ENCODE peak calls at places on chromosomes 6 and 20, in ten cellular contexts. C, F, E, A, R, V, D, L, N and P are unnamed samples.
A peak's percentile ranks its signal among the peaks of the same experiment; 100 is the strongest.

GRCh38 chr6:37507082-37507481 is 7.4 kb upstream of the CCDC167 start:
- DNase-seq in C (no peak), F (no peak), E (no peak), A (no peak), R (no peak), V (no peak), D (no peak), L (no peak), N (no peak), P (no peak)

GRCh38 chr6:54060286-54060685 is 51.0 kb upstream of the MLIP start:
- DNase-seq in C (no peak), F (no peak), E (no peak), A (no peak), R (peak; percentile 47), V (no peak), D (no peak), L (no peak), N (no peak), P (no peak)

GRCh38 chr20:63017076-63017825 is 10.5 kb upstream of the BHLHE23 start:
- DNase-seq in C (peak; percentile 42), F (no peak), E (no peak), A (no peak), R (no peak), V (no peak), D (no peak), L (no peak), N (no peak), P (no peak)

GRCh38 chr20:33539129-33539528 is 49.2 kb downstream of the CBFA2T2 start:
- DNase-seq in C (no peak), F (no peak), E (no peak), A (no peak), R (no peak), V (no peak), D (no peak), L (no peak), N (no peak), P (no peak)

GRCh38 chr20:11252447-11252846 is 578.6 kb upstream of the JAG1 start:
- DNase-seq in C (no peak), F (no peak), E (no peak), A (no peak), R (no peak), V (no peak), D (no peak), L (no peak), N (no peak), P (no peak)

GRCh38 chr6:106631356-106631755 is 2.0 kb downstream of the QRSL1 start:
- DNase-seq in C (no peak), F (no peak), E (no peak), A (no peak), R (peak; percentile 36), V (no peak), D (no peak), L (no peak), N (no peak), P (peak; percentile 10)

GRCh38 chr20:53621482-53622246 is 28.0 kb upstream of the ZNF217 start:
- DNase-seq in C (no peak), F (peak; percentile 55), E (peak; percentile 65), A (peak; percentile 80), R (peak; percentile 91), V (peak; percentile 65), D (no peak), L (no peak), N (peak; percentile 50), P (peak; percentile 62)

GRCh38 chr20:5890773-5891441 is 59.4 kb downstream of the TRMT6 start:
- DNase-seq in C (no peak), F (peak; percentile 27), E (no peak), A (no peak), R (no peak), V (no peak), D (no peak), L (no peak), N (no peak), P (peak; percentile 15)

GRCh38 chr6:36980876-36981619 is 4.9 kb downstream of the MTCH1 start:
- DNase-seq in C (no peak), F (no peak), E (no peak), A (no peak), R (peak; percentile 19), V (no peak), D (no peak), L (no peak), N (no peak), P (no peak)

GRCh38 chr6:18327621-18328548 is 59.3 kb upstream of the RNF144B start:
- DNase-seq in C (no peak), F (peak; percentile 17), E (peak; percentile 39), A (no peak), R (no peak), V (peak; percentile 29), D (no peak), L (no peak), N (no peak), P (no peak)
- H3K4me3 ChIP-seq in C (no peak overlapping the region), F (no peak overlapping the region), E (no peak overlapping the region), A (no peak overlapping the region), R (no peak overlapping the region), V (no peak overlapping the region), D (no peak overlapping the region), L (no peak overlapping the region), N (no peak overlapping the region), P (no peak overlapping the region)

GRCh38 chr6:21398741-21399140 is 194.8 kb upstream of the SOX4 start:
- DNase-seq in C (no peak), F (no peak), E (no peak), A (no peak), R (no peak), V (no peak), D (no peak), L (no peak), N (no peak), P (no peak)

GRCh38 chr6:21392177-21392576 is 201.4 kb upstream of the SOX4 start:
- DNase-seq in C (no peak), F (no peak), E (no peak), A (no peak), R (no peak), V (no peak), D (no peak), L (no peak), N (no peak), P (no peak)

GRCh38 chr6:21396313-21396712 is 197.2 kb upstream of the SOX4 start:
- DNase-seq in C (no peak), F (no peak), E (no peak), A (no peak), R (peak; percentile 76), V (no peak), D (no peak), L (no peak), N (no peak), P (no peak)

GRCh38 chr6:21393426-21394165 is 200.0 kb upstream of the SOX4 start:
- DNase-seq in C (no peak), F (no peak), E (no peak), A (no peak), R (no peak), V (no peak), D (no peak), L (no peak), N (no peak), P (no peak)

GRCh38 chr6:21395121-21395520 is 198.4 kb upstream of the SOX4 start:
- DNase-seq in C (no peak), F (no peak), E (no peak), A (no peak), R (no peak), V (no peak), D (no peak), L (no peak), N (no peak), P (no peak)
- H3K4me1 ChIP-seq in C (no peaks in the 10 kb centered on the region), F (no peaks in the 10 kb centered on the region), E (no peaks in the 10 kb centered on the region), A (no peaks in the 10 kb centered on the region), R (peaks cover 9% of the 10 kb centered on the region), V (no peaks in the 10 kb centered on the region), D (peaks cover 15% of the 10 kb centered on the region), L (no peaks in the 10 kb centered on the region), N (no peaks in the 10 kb centered on the region), P (no peaks in the 10 kb centered on the region)

DNA sequence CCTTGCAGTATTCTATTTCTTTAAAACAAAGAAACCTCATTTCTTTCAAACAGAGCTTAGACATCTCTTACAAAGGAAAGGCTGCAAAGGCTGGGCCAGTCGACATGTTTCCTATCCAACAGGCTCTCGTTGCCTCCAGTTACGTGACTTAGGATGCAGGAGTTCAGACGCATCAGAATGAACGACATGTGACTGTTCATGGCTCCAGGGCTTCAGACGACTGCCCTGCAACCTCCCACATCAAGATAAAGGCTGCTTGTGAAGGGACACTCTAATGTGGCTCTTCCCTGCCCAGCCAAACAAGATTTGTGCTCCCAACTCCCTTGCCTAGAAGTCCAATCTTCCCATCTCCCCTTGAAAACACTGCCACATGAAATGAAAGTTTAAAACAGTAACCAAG is 14.3 kb upstream of the NEDD9 start:
- DNase-seq in C (no peak), F (no peak), E (no peak), A (no peak), R (no peak), V (no peak), D (no peak), L (no peak), N (no peak), P (no peak)
- H3K27ac ChIP-seq in C (no peak overlapping the region), F (no peak overlapping the region), E (no peak overlapping the region), A (no peak overlapping the region), R (no peak overlapping the region), V (no peak overlapping the region), D (no peak overlapping the region), L (no peak overlapping the region), N (no peak overlapping the region), P (no peak overlapping the region)

DNA sequence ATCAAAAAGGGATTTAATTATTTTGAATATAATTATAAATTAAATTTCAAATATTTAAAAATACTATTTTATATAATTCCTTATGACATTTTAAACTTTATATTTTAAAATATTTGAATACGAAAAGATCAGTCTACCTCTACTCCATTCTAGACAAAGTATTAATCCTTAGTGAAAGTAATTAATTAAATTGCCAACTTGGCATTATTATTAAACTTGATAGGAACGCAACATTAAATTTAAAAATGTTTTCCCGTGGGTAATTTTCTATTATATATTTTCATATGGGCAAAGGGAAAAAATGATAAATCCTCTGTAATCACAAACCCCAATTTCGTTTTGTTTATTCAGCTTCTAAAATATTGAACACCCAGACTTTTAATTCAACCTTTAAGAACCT is 8.4 kb upstream of the FHL5 start:
- DNase-seq in C (no peak), F (no peak), E (no peak), A (no peak), R (no peak), V (no peak), D (no peak), L (no peak), N (no peak), P (no peak)
- H3K4me3 ChIP-seq in C (no peak overlapping the region), F (no peak overlapping the region), E (no peak overlapping the region), A (no peak overlapping the region), R (no peak overlapping the region), V (no peak overlapping the region), D (no peak overlapping the region), L (no peak overlapping the region), N (no peak overlapping the region), P (no peak overlapping the region)